ENCODE peak calls at places on chromosomes 3 and 15, in four cellular contexts. L is CD4-positive, CD25-positive, alpha-beta regulatory T cell; S is T-cell; M is T-helper 1 cell. J is an unnamed sample.

GRCh38 chr15:25893621-25894020 is 30.5 kb upstream of the ATP10A start:
- DNase-seq in M (no peak), L (no peak), S (no peak), J (no peak)

GRCh38 chr15:50519740-50520425 is 26.6 kb downstream of the USP50 start:
- DNase-seq in M (no peak), S (no peak), L (no peak), J (no peak)

GRCh38 chr3:124886168-124887051 is 755 bp downstream of the ITGB5 start:
- DNase-seq in L (peak; percentile 13), M (peak; percentile 13), S (no peak), J (no peak)

GRCh38 chr15:29225534-29226224 is 43.9 kb downstream of the NSMCE3 start:
- DNase-seq in M (no peak), S (no peak), L (no peak), J (no peak)

GRCh38 chr15:88470625-88471372 is 3.3 kb downstream of the MRPS11 start:
- DNase-seq in L (no peak), M (no peak), S (no peak), J (no peak)

GRCh38 chr3:69200384-69201068 is 78.1 kb upstream of the LMOD3 start:
- DNase-seq in S (no peak), M (peak; percentile 5), L (peak; percentile 82), J (peak; percentile 6)

GRCh38 chr15:45253330-45253729 is 1.3 kb downstream of the SLC28A2 start:
- DNase-seq in S (no peak), L (peak; percentile 16), M (no peak), J (no peak)

GRCh38 chr3:143331336-143331735 is 211.8 kb downstream of the CHST2 start:
- DNase-seq in S (no peak), L (no peak), M (no peak), J (no peak)

GRCh38 chr15:80596521-80596976 is 98.6 kb upstream of the ABHD17C start:
- DNase-seq in S (no peak), L (no peak), M (no peak), J (no peak)

GRCh38 chr3:150346956-150347863 is 60.9 kb upstream of the TSC22D2 start:
- DNase-seq in L (no peak), M (no peak), S (no peak), J (no peak)

GRCh38 chr3:105022813-105023212 is 343.9 kb upstream of the ALCAM start:
- DNase-seq in S (no peak), L (no peak), M (no peak), J (no peak)

GRCh38 chr3:5787863-5788488 is 600.5 kb downstream of the EDEM1 start:
- DNase-seq in M (no peak), L (no peak), S (no peak), J (no peak)

GRCh38 chr3:153073636-153074035 is 88.4 kb upstream of the RAP2B start:
- DNase-seq in S (no peak), L (no peak), M (no peak), J (no peak)

GRCh38 chr3:128392812-128393544 is 73.7 kb downstream of the DNAJB8 start:
- DNase-seq in M (no peak), S (no peak), L (no peak), J (no peak)

J was measured in T follicular helper cell.